ENCODE peak calls at places on chromosomes 13 and 19, in six cellular contexts. One of them, this sample, is unnamed.

GRCh38 chr19:19385900-19386339 is 19.6 kb upstream of the GATAD2A start:
- DNase-seq in tibial artery: no peak
- DNase-seq in effector CD4-positive, alpha-beta T cell: peak
- DNase-seq in GM20000: no peak
- DNase-seq in mucosa of descending colon: peak
- DNase-seq in islet precursor cell: peak
- DNase-seq in this sample: no peak

GRCh38 chr13:97855570-97855970 is 97.9 kb upstream of the IPO5 start:
- DNase-seq in tibial artery: no peak
- DNase-seq in effector CD4-positive, alpha-beta T cell: no peak
- DNase-seq in GM20000: peak
- DNase-seq in mucosa of descending colon: no peak
- DNase-seq in islet precursor cell: no peak
- DNase-seq in this sample: no peak

GRCh38 chr19:46970815-46971214 is 48.8 kb upstream of the NPAS1 start:
- DNase-seq in tibial artery: no peak
- DNase-seq in effector CD4-positive, alpha-beta T cell: no peak
- DNase-seq in GM20000: no peak
- DNase-seq in mucosa of descending colon: no peak
- DNase-seq in islet precursor cell: no peak
- DNase-seq in this sample: no peak

GRCh38 chr19:16327911-16328823 is 3.5 kb downstream of the KLF2 start:
- DNase-seq in tibial artery: peak
- DNase-seq in effector CD4-positive, alpha-beta T cell: peak
- DNase-seq in GM20000: peak
- DNase-seq in mucosa of descending colon: peak
- DNase-seq in islet precursor cell: no peak
- DNase-seq in this sample: peak

GRCh38 chr19:16588089-16588823 is 16.0 kb upstream of the SLC35E1 start:
- DNase-seq in tibial artery: no peak
- DNase-seq in effector CD4-positive, alpha-beta T cell: peak
- DNase-seq in GM20000: peak
- DNase-seq in mucosa of descending colon: peak
- DNase-seq in islet precursor cell: peak
- DNase-seq in this sample: no peak

GRCh38 chr13:55534306-55534705 is 1606.4 kb upstream of the PRR20A start:
- DNase-seq in tibial artery: no peak
- DNase-seq in effector CD4-positive, alpha-beta T cell: no peak
- DNase-seq in GM20000: no peak
- DNase-seq in mucosa of descending colon: no peak
- DNase-seq in islet precursor cell: no peak
- DNase-seq in this sample: no peak

GRCh38 chr13:99218969-99219368 is 18.3 kb downstream of the UBAC2 start:
- DNase-seq in tibial artery: no peak
- DNase-seq in effector CD4-positive, alpha-beta T cell: peak
- DNase-seq in GM20000: no peak
- DNase-seq in mucosa of descending colon: no peak
- DNase-seq in islet precursor cell: no peak
- DNase-seq in this sample: no peak

GRCh38 chr13:113273856-113274590 is 23.0 kb upstream of the LAMP1 start:
- DNase-seq in tibial artery: peak
- DNase-seq in effector CD4-positive, alpha-beta T cell: no peak
- DNase-seq in GM20000: no peak
- DNase-seq in mucosa of descending colon: no peak
- DNase-seq in islet precursor cell: peak
- DNase-seq in this sample: peak

GRCh38 chr13:32385369-32385768 is 42.6 kb downstream of the N4BP2L1 start:
- DNase-seq in tibial artery: no peak
- DNase-seq in effector CD4-positive, alpha-beta T cell: no peak
- DNase-seq in GM20000: no peak
- DNase-seq in mucosa of descending colon: no peak
- DNase-seq in islet precursor cell: no peak
- DNase-seq in this sample: no peak

GRCh38 chr19:34787059-34787824 is 14.2 kb upstream of the ZNF599 start:
- DNase-seq in tibial artery: no peak
- DNase-seq in effector CD4-positive, alpha-beta T cell: no peak
- DNase-seq in GM20000: no peak
- DNase-seq in mucosa of descending colon: no peak
- DNase-seq in islet precursor cell: no peak
- DNase-seq in this sample: no peak

GRCh38 chr13:30569901-30570576 is 47.7 kb upstream of the USPL1 start:
- DNase-seq in tibial artery: peak
- DNase-seq in effector CD4-positive, alpha-beta T cell: no peak
- DNase-seq in GM20000: no peak
- DNase-seq in mucosa of descending colon: no peak
- DNase-seq in islet precursor cell: peak
- DNase-seq in this sample: no peak

GRCh38 chr13:27619711-27620376 is 485 bp downstream of the LNX2 start:
- DNase-seq in tibial artery: peak
- DNase-seq in effector CD4-positive, alpha-beta T cell: peak
- DNase-seq in GM20000: no peak
- DNase-seq in mucosa of descending colon: peak
- DNase-seq in islet precursor cell: no peak
- DNase-seq in this sample: no peak

GRCh38 chr13:37647038-37647650 is 48.6 kb upstream of the POSTN start:
- DNase-seq in tibial artery: no peak
- DNase-seq in effector CD4-positive, alpha-beta T cell: no peak
- DNase-seq in GM20000: no peak
- DNase-seq in mucosa of descending colon: no peak
- DNase-seq in islet precursor cell: peak
- DNase-seq in this sample: no peak

GRCh38 chr19:1471514-1472107 is 7.4 kb downstream of the C19orf25 start:
- DNase-seq in tibial artery: no peak
- DNase-seq in effector CD4-positive, alpha-beta T cell: no peak
- DNase-seq in GM20000: no peak
- DNase-seq in mucosa of descending colon: peak
- DNase-seq in islet precursor cell: no peak
- DNase-seq in this sample: no peak

GRCh38 chr13:59750860-59751259 is 412.9 kb downstream of the DIAPH3 start:
- DNase-seq in tibial artery: no peak
- DNase-seq in effector CD4-positive, alpha-beta T cell: no peak
- DNase-seq in GM20000: no peak
- DNase-seq in mucosa of descending colon: no peak
- DNase-seq in islet precursor cell: peak
- DNase-seq in this sample: no peak

GRCh38 chr19:50414850-50415660 is 3.7 kb upstream of the SPIB start:
- DNase-seq in tibial artery: peak
- DNase-seq in effector CD4-positive, alpha-beta T cell: peak
- DNase-seq in GM20000: peak
- DNase-seq in mucosa of descending colon: peak
- DNase-seq in islet precursor cell: peak
- DNase-seq in this sample: peak

GRCh38 chr13:23147827-23148226 is 33.0 kb upstream of the SGCG start:
- DNase-seq in tibial artery: no peak
- DNase-seq in effector CD4-positive, alpha-beta T cell: no peak
- DNase-seq in GM20000: no peak
- DNase-seq in mucosa of descending colon: no peak
- DNase-seq in islet precursor cell: no peak
- DNase-seq in this sample: no peak

GRCh38 chr13:95292622-95293021 is 8.6 kb downstream of the ABCC4 start:
- DNase-seq in tibial artery: no peak
- DNase-seq in effector CD4-positive, alpha-beta T cell: no peak
- DNase-seq in GM20000: no peak
- DNase-seq in mucosa of descending colon: no peak
- DNase-seq in islet precursor cell: no peak
- DNase-seq in this sample: no peak

GRCh38 chr19:4971816-4972495 is 3.0 kb downstream of the KDM4B start:
- DNase-seq in tibial artery: no peak
- DNase-seq in effector CD4-positive, alpha-beta T cell: no peak
- DNase-seq in GM20000: no peak
- DNase-seq in mucosa of descending colon: peak
- DNase-seq in islet precursor cell: no peak
- DNase-seq in this sample: no peak

GRCh38 chr13:59424661-59425060 is 739.1 kb downstream of the DIAPH3 start:
- DNase-seq in tibial artery: no peak
- DNase-seq in effector CD4-positive, alpha-beta T cell: no peak
- DNase-seq in GM20000: no peak
- DNase-seq in mucosa of descending colon: no peak
- DNase-seq in islet precursor cell: no peak
- DNase-seq in this sample: no peak

GRCh38 chr13:77988355-77988754 is 69.7 kb upstream of the EDNRB start:
- DNase-seq in tibial artery: no peak
- DNase-seq in effector CD4-positive, alpha-beta T cell: no peak
- DNase-seq in GM20000: no peak
- DNase-seq in mucosa of descending colon: no peak
- DNase-seq in islet precursor cell: no peak
- DNase-seq in this sample: no peak

GRCh38 chr13:100434010-100434763 is 154.4 kb downstream of the GGACT start:
- DNase-seq in tibial artery: no peak
- DNase-seq in effector CD4-positive, alpha-beta T cell: no peak
- DNase-seq in GM20000: peak
- DNase-seq in mucosa of descending colon: no peak
- DNase-seq in islet precursor cell: peak
- DNase-seq in this sample: no peak

GRCh38 chr19:35460608-35461007 is 12.6 kb downstream of the FFAR2 start:
- DNase-seq in tibial artery: no peak
- DNase-seq in effector CD4-positive, alpha-beta T cell: no peak
- DNase-seq in GM20000: no peak
- DNase-seq in mucosa of descending colon: no peak
- DNase-seq in islet precursor cell: no peak
- DNase-seq in this sample: no peak

GRCh38 chr19:29397748-29398147 is 128.0 kb upstream of the VSTM2B start:
- DNase-seq in tibial artery: no peak
- DNase-seq in effector CD4-positive, alpha-beta T cell: no peak
- DNase-seq in GM20000: no peak
- DNase-seq in mucosa of descending colon: no peak
- DNase-seq in islet precursor cell: no peak
- DNase-seq in this sample: no peak

GRCh38 chr13:20131057-20131832 is 29.6 kb downstream of the GJA3 start:
- DNase-seq in tibial artery: no peak
- DNase-seq in effector CD4-positive, alpha-beta T cell: no peak
- DNase-seq in GM20000: no peak
- DNase-seq in mucosa of descending colon: no peak
- DNase-seq in islet precursor cell: no peak
- DNase-seq in this sample: peak

GRCh38 chr19:14366529-14366928 is 14.7 kb upstream of the ADGRE5 start:
- DNase-seq in tibial artery: no peak
- DNase-seq in effector CD4-positive, alpha-beta T cell: peak
- DNase-seq in GM20000: peak
- DNase-seq in mucosa of descending colon: peak
- DNase-seq in islet precursor cell: peak
- DNase-seq in this sample: peak

GRCh38 chr19:31991984-31992655 is 353.3 kb upstream of the ZNF507 start:
- DNase-seq in tibial artery: no peak
- DNase-seq in effector CD4-positive, alpha-beta T cell: no peak
- DNase-seq in GM20000: no peak
- DNase-seq in mucosa of descending colon: no peak
- DNase-seq in islet precursor cell: peak
- DNase-seq in this sample: peak

GRCh38 chr19:1265611-1266115 is 3.5 kb upstream of the CIRBP start:
- DNase-seq in tibial artery: peak
- DNase-seq in effector CD4-positive, alpha-beta T cell: no peak
- DNase-seq in GM20000: no peak
- DNase-seq in mucosa of descending colon: peak
- DNase-seq in islet precursor cell: no peak
- DNase-seq in this sample: peak

GRCh38 chr19:29804493-29804892 is 7.3 kb upstream of the CCNE1 start:
- DNase-seq in tibial artery: no peak
- DNase-seq in effector CD4-positive, alpha-beta T cell: no peak
- DNase-seq in GM20000: peak
- DNase-seq in mucosa of descending colon: no peak
- DNase-seq in islet precursor cell: no peak
- DNase-seq in this sample: no peak